ENCODE peak calls at places on chromosomes 1 and 21, in ten cellular contexts. One of them, this sample, is unnamed.

GRCh38 chr1:165254376-165254775 is 102.1 kb downstream of the LMX1A start:
- DNase-seq in SHP77 treated with DMSO at 0.1 percent for 48 hours: no peak
- DNase-seq in HFFc6: no peak
- DNase-seq in stimulated activated CD4-positive, alpha-beta T cell treated with anti-CD3 and anti-CD28 coated beads, Interleukin-4, amount 100 ng/mL, for 4 hours: no peak
- DNase-seq in posterior cingulate gyrus: no peak
- DNase-seq in GM23248: no peak
- DNase-seq in 8988T: no peak
- DNase-seq in anterior cingulate cortex: no peak
- DNase-seq in HT1080: no peak
- DNase-seq in ELR: no peak
- DNase-seq in this sample: no peak

GRCh38 chr1:4664095-4664494 is 9.7 kb downstream of the AJAP1 start:
- DNase-seq in ELR: no peak
- DNase-seq in 8988T: no peak
- DNase-seq in posterior cingulate gyrus: peak
- DNase-seq in GM23248: no peak
- DNase-seq in HFFc6: no peak
- DNase-seq in HT1080: no peak
- DNase-seq in stimulated activated CD4-positive, alpha-beta T cell treated with anti-CD3 and anti-CD28 coated beads, Interleukin-4, amount 100 ng/mL, for 4 hours: no peak
- DNase-seq in anterior cingulate cortex: no peak
- DNase-seq in SHP77 treated with DMSO at 0.1 percent for 48 hours: no peak
- DNase-seq in this sample: no peak

GRCh38 chr1:52140633-52141512 is 1.0 kb upstream of the ZFYVE9 start:
- DNase-seq in posterior cingulate gyrus: no peak
- DNase-seq in HFFc6: no peak
- DNase-seq in stimulated activated CD4-positive, alpha-beta T cell treated with anti-CD3 and anti-CD28 coated beads, Interleukin-4, amount 100 ng/mL, for 4 hours: no peak
- DNase-seq in ELR: peak
- DNase-seq in HT1080: peak
- DNase-seq in anterior cingulate cortex: no peak
- DNase-seq in 8988T: no peak
- DNase-seq in SHP77 treated with DMSO at 0.1 percent for 48 hours: no peak
- DNase-seq in GM23248: peak
- DNase-seq in this sample: no peak

GRCh38 chr1:219876798-219877209 is 51.6 kb downstream of the SLC30A10 start:
- DNase-seq in HFFc6: no peak
- DNase-seq in posterior cingulate gyrus: no peak
- DNase-seq in 8988T: no peak
- DNase-seq in GM23248: no peak
- DNase-seq in ELR: peak
- DNase-seq in HT1080: peak
- DNase-seq in SHP77 treated with DMSO at 0.1 percent for 48 hours: peak
- DNase-seq in anterior cingulate cortex: no peak
- DNase-seq in stimulated activated CD4-positive, alpha-beta T cell treated with anti-CD3 and anti-CD28 coated beads, Interleukin-4, amount 100 ng/mL, for 4 hours: no peak
- DNase-seq in this sample: peak

GRCh38 chr1:236753964-236754363 is 41.1 kb upstream of the MTR start:
- DNase-seq in posterior cingulate gyrus: peak
- DNase-seq in HFFc6: no peak
- DNase-seq in 8988T: no peak
- DNase-seq in stimulated activated CD4-positive, alpha-beta T cell treated with anti-CD3 and anti-CD28 coated beads, Interleukin-4, amount 100 ng/mL, for 4 hours: no peak
- DNase-seq in GM23248: no peak
- DNase-seq in anterior cingulate cortex: no peak
- DNase-seq in ELR: no peak
- DNase-seq in HT1080: no peak
- DNase-seq in SHP77 treated with DMSO at 0.1 percent for 48 hours: no peak
- DNase-seq in this sample: no peak

GRCh38 chr1:2273401-2274090 is 45.4 kb downstream of the SKI start:
- DNase-seq in HFFc6: no peak
- DNase-seq in 8988T: no peak
- DNase-seq in HT1080: no peak
- DNase-seq in GM23248: no peak
- DNase-seq in anterior cingulate cortex: no peak
- DNase-seq in posterior cingulate gyrus: no peak
- DNase-seq in stimulated activated CD4-positive, alpha-beta T cell treated with anti-CD3 and anti-CD28 coated beads, Interleukin-4, amount 100 ng/mL, for 4 hours: no peak
- DNase-seq in ELR: no peak
- DNase-seq in SHP77 treated with DMSO at 0.1 percent for 48 hours: no peak
- DNase-seq in this sample: no peak

GRCh38 chr1:117582341-117582902 is 23.4 kb upstream of the TENT5C start:
- DNase-seq in posterior cingulate gyrus: no peak
- DNase-seq in GM23248: peak
- DNase-seq in ELR: no peak
- DNase-seq in HT1080: peak
- DNase-seq in stimulated activated CD4-positive, alpha-beta T cell treated with anti-CD3 and anti-CD28 coated beads, Interleukin-4, amount 100 ng/mL, for 4 hours: no peak
- DNase-seq in SHP77 treated with DMSO at 0.1 percent for 48 hours: no peak
- DNase-seq in anterior cingulate cortex: no peak
- DNase-seq in HFFc6: no peak
- DNase-seq in 8988T: no peak
- DNase-seq in this sample: no peak

GRCh38 chr1:26280333-26281042 is 602 bp downstream of the SH3BGRL3 start:
- DNase-seq in HT1080: peak
- DNase-seq in anterior cingulate cortex: no peak
- DNase-seq in 8988T: no peak
- DNase-seq in HFFc6: peak
- DNase-seq in GM23248: peak
- DNase-seq in stimulated activated CD4-positive, alpha-beta T cell treated with anti-CD3 and anti-CD28 coated beads, Interleukin-4, amount 100 ng/mL, for 4 hours: no peak
- DNase-seq in SHP77 treated with DMSO at 0.1 percent for 48 hours: no peak
- DNase-seq in posterior cingulate gyrus: no peak
- DNase-seq in ELR: peak
- DNase-seq in this sample: peak

GRCh38 chr1:168279253-168279652 is 1.4 kb upstream of the TBX19 start:
- DNase-seq in ELR: no peak
- DNase-seq in GM23248: no peak
- DNase-seq in stimulated activated CD4-positive, alpha-beta T cell treated with anti-CD3 and anti-CD28 coated beads, Interleukin-4, amount 100 ng/mL, for 4 hours: no peak
- DNase-seq in SHP77 treated with DMSO at 0.1 percent for 48 hours: no peak
- DNase-seq in anterior cingulate cortex: no peak
- DNase-seq in HFFc6: no peak
- DNase-seq in posterior cingulate gyrus: no peak
- DNase-seq in HT1080: no peak
- DNase-seq in 8988T: no peak
- DNase-seq in this sample: no peak

GRCh38 chr1:228307218-228308023 is 99.2 kb downstream of the TRIM11 start:
- DNase-seq in anterior cingulate cortex: no peak
- DNase-seq in stimulated activated CD4-positive, alpha-beta T cell treated with anti-CD3 and anti-CD28 coated beads, Interleukin-4, amount 100 ng/mL, for 4 hours: no peak
- DNase-seq in ELR: no peak
- DNase-seq in GM23248: no peak
- DNase-seq in 8988T: no peak
- DNase-seq in HT1080: no peak
- DNase-seq in SHP77 treated with DMSO at 0.1 percent for 48 hours: no peak
- DNase-seq in posterior cingulate gyrus: no peak
- DNase-seq in HFFc6: no peak
- DNase-seq in this sample: no peak

GRCh38 chr1:221303623-221304022 is 424.4 kb downstream of the HLX start:
- DNase-seq in HFFc6: no peak
- DNase-seq in HT1080: no peak
- DNase-seq in ELR: no peak
- DNase-seq in posterior cingulate gyrus: no peak
- DNase-seq in stimulated activated CD4-positive, alpha-beta T cell treated with anti-CD3 and anti-CD28 coated beads, Interleukin-4, amount 100 ng/mL, for 4 hours: no peak
- DNase-seq in GM23248: no peak
- DNase-seq in anterior cingulate cortex: no peak
- DNase-seq in 8988T: no peak
- DNase-seq in SHP77 treated with DMSO at 0.1 percent for 48 hours: no peak
- DNase-seq in this sample: no peak

GRCh38 chr1:10267319-10267718 is 56.9 kb downstream of the KIF1B start:
- DNase-seq in posterior cingulate gyrus: no peak
- DNase-seq in stimulated activated CD4-positive, alpha-beta T cell treated with anti-CD3 and anti-CD28 coated beads, Interleukin-4, amount 100 ng/mL, for 4 hours: no peak
- DNase-seq in anterior cingulate cortex: no peak
- DNase-seq in 8988T: no peak
- DNase-seq in GM23248: peak
- DNase-seq in SHP77 treated with DMSO at 0.1 percent for 48 hours: no peak
- DNase-seq in ELR: no peak
- DNase-seq in HFFc6: no peak
- DNase-seq in HT1080: no peak
- DNase-seq in this sample: no peak

GRCh38 chr1:44713321-44713781 is 17.6 kb downstream of the RNU5D-1 start:
- DNase-seq in anterior cingulate cortex: no peak
- DNase-seq in GM23248: no peak
- DNase-seq in ELR: no peak
- DNase-seq in posterior cingulate gyrus: no peak
- DNase-seq in 8988T: no peak
- DNase-seq in HFFc6: no peak
- DNase-seq in stimulated activated CD4-positive, alpha-beta T cell treated with anti-CD3 and anti-CD28 coated beads, Interleukin-4, amount 100 ng/mL, for 4 hours: no peak
- DNase-seq in SHP77 treated with DMSO at 0.1 percent for 48 hours: peak
- DNase-seq in HT1080: no peak
- DNase-seq in this sample: no peak

GRCh38 chr1:207499573-207499972 is 3.6 kb downstream of the CR1 start:
- DNase-seq in 8988T: peak
- DNase-seq in stimulated activated CD4-positive, alpha-beta T cell treated with anti-CD3 and anti-CD28 coated beads, Interleukin-4, amount 100 ng/mL, for 4 hours: peak
- DNase-seq in HFFc6: peak
- DNase-seq in anterior cingulate cortex: peak
- DNase-seq in SHP77 treated with DMSO at 0.1 percent for 48 hours: peak
- DNase-seq in ELR: peak
- DNase-seq in GM23248: peak
- DNase-seq in posterior cingulate gyrus: peak
- DNase-seq in HT1080: peak
- DNase-seq in this sample: peak

GRCh38 chr1:197302775-197303174 is 34.7 kb downstream of the CRB1 start:
- DNase-seq in ELR: peak
- DNase-seq in anterior cingulate cortex: no peak
- DNase-seq in SHP77 treated with DMSO at 0.1 percent for 48 hours: no peak
- DNase-seq in 8988T: no peak
- DNase-seq in HFFc6: peak
- DNase-seq in posterior cingulate gyrus: no peak
- DNase-seq in HT1080: peak
- DNase-seq in GM23248: peak
- DNase-seq in stimulated activated CD4-positive, alpha-beta T cell treated with anti-CD3 and anti-CD28 coated beads, Interleukin-4, amount 100 ng/mL, for 4 hours: no peak
- DNase-seq in this sample: no peak

GRCh38 chr1:223142795-223143759 is at the start of gene TLR5:
- DNase-seq in HFFc6: no peak
- DNase-seq in stimulated activated CD4-positive, alpha-beta T cell treated with anti-CD3 and anti-CD28 coated beads, Interleukin-4, amount 100 ng/mL, for 4 hours: peak
- DNase-seq in GM23248: peak
- DNase-seq in posterior cingulate gyrus: peak
- DNase-seq in anterior cingulate cortex: peak
- DNase-seq in ELR: peak
- DNase-seq in 8988T: peak
- DNase-seq in SHP77 treated with DMSO at 0.1 percent for 48 hours: peak
- DNase-seq in HT1080: no peak
- DNase-seq in this sample: peak

GRCh38 chr21:35108887-35109286 is 59.8 kb upstream of the RUNX1 start:
- DNase-seq in posterior cingulate gyrus: no peak
- DNase-seq in stimulated activated CD4-positive, alpha-beta T cell treated with anti-CD3 and anti-CD28 coated beads, Interleukin-4, amount 100 ng/mL, for 4 hours: no peak
- DNase-seq in SHP77 treated with DMSO at 0.1 percent for 48 hours: no peak
- DNase-seq in GM23248: no peak
- DNase-seq in ELR: no peak
- DNase-seq in HFFc6: no peak
- DNase-seq in HT1080: no peak
- DNase-seq in 8988T: no peak
- DNase-seq in anterior cingulate cortex: no peak
- DNase-seq in this sample: no peak

GRCh38 chr1:163673756-163674155 is 352.0 kb downstream of the NUF2 start:
- DNase-seq in 8988T: no peak
- DNase-seq in HT1080: no peak
- DNase-seq in posterior cingulate gyrus: no peak
- DNase-seq in GM23248: peak
- DNase-seq in anterior cingulate cortex: no peak
- DNase-seq in HFFc6: peak
- DNase-seq in SHP77 treated with DMSO at 0.1 percent for 48 hours: no peak
- DNase-seq in ELR: no peak
- DNase-seq in stimulated activated CD4-positive, alpha-beta T cell treated with anti-CD3 and anti-CD28 coated beads, Interleukin-4, amount 100 ng/mL, for 4 hours: no peak
- DNase-seq in this sample: no peak

GRCh38 chr1:112265946-112266345 is 130.1 kb upstream of the CTTNBP2NL start:
- DNase-seq in stimulated activated CD4-positive, alpha-beta T cell treated with anti-CD3 and anti-CD28 coated beads, Interleukin-4, amount 100 ng/mL, for 4 hours: no peak
- DNase-seq in posterior cingulate gyrus: no peak
- DNase-seq in GM23248: no peak
- DNase-seq in HT1080: no peak
- DNase-seq in HFFc6: no peak
- DNase-seq in ELR: no peak
- DNase-seq in SHP77 treated with DMSO at 0.1 percent for 48 hours: no peak
- DNase-seq in 8988T: no peak
- DNase-seq in anterior cingulate cortex: no peak
- DNase-seq in this sample: no peak

GRCh38 chr1:108877324-108877812 is 583 bp downstream of the GPSM2 start:
- DNase-seq in anterior cingulate cortex: no peak
- DNase-seq in stimulated activated CD4-positive, alpha-beta T cell treated with anti-CD3 and anti-CD28 coated beads, Interleukin-4, amount 100 ng/mL, for 4 hours: no peak
- DNase-seq in SHP77 treated with DMSO at 0.1 percent for 48 hours: no peak
- DNase-seq in ELR: peak
- DNase-seq in HFFc6: no peak
- DNase-seq in posterior cingulate gyrus: no peak
- DNase-seq in GM23248: peak
- DNase-seq in 8988T: no peak
- DNase-seq in HT1080: peak
- DNase-seq in this sample: no peak

GRCh38 chr1:41741244-41741643 is 177.5 kb downstream of the HIVEP3 start:
- DNase-seq in GM23248: no peak
- DNase-seq in 8988T: no peak
- DNase-seq in HT1080: peak
- DNase-seq in posterior cingulate gyrus: no peak
- DNase-seq in HFFc6: no peak
- DNase-seq in stimulated activated CD4-positive, alpha-beta T cell treated with anti-CD3 and anti-CD28 coated beads, Interleukin-4, amount 100 ng/mL, for 4 hours: peak
- DNase-seq in ELR: peak
- DNase-seq in anterior cingulate cortex: no peak
- DNase-seq in SHP77 treated with DMSO at 0.1 percent for 48 hours: no peak
- DNase-seq in this sample: no peak

GRCh38 chr1:203359010-203359571 is 8.2 kb upstream of the FMOD start:
- DNase-seq in stimulated activated CD4-positive, alpha-beta T cell treated with anti-CD3 and anti-CD28 coated beads, Interleukin-4, amount 100 ng/mL, for 4 hours: no peak
- DNase-seq in SHP77 treated with DMSO at 0.1 percent for 48 hours: no peak
- DNase-seq in posterior cingulate gyrus: no peak
- DNase-seq in ELR: no peak
- DNase-seq in HFFc6: no peak
- DNase-seq in 8988T: no peak
- DNase-seq in anterior cingulate cortex: no peak
- DNase-seq in HT1080: no peak
- DNase-seq in GM23248: peak
- DNase-seq in this sample: no peak

GRCh38 chr1:6460349-6461236 is 5.4 kb downstream of the TNFRSF25 start:
- DNase-seq in ELR: no peak
- DNase-seq in anterior cingulate cortex: no peak
- DNase-seq in HFFc6: no peak
- DNase-seq in GM23248: no peak
- DNase-seq in posterior cingulate gyrus: no peak
- DNase-seq in SHP77 treated with DMSO at 0.1 percent for 48 hours: no peak
- DNase-seq in 8988T: no peak
- DNase-seq in stimulated activated CD4-positive, alpha-beta T cell treated with anti-CD3 and anti-CD28 coated beads, Interleukin-4, amount 100 ng/mL, for 4 hours: peak
- DNase-seq in HT1080: no peak
- DNase-seq in this sample: no peak

GRCh38 chr21:35398366-35398982 is 349.4 kb upstream of the RUNX1 start:
- DNase-seq in 8988T: no peak
- DNase-seq in HT1080: no peak
- DNase-seq in GM23248: peak
- DNase-seq in posterior cingulate gyrus: no peak
- DNase-seq in stimulated activated CD4-positive, alpha-beta T cell treated with anti-CD3 and anti-CD28 coated beads, Interleukin-4, amount 100 ng/mL, for 4 hours: no peak
- DNase-seq in ELR: no peak
- DNase-seq in SHP77 treated with DMSO at 0.1 percent for 48 hours: no peak
- DNase-seq in HFFc6: no peak
- DNase-seq in anterior cingulate cortex: no peak
- DNase-seq in this sample: no peak

GRCh38 chr1:4058706-4059105 is 158.6 kb upstream of the C1orf174 start:
- DNase-seq in anterior cingulate cortex: no peak
- DNase-seq in HT1080: no peak
- DNase-seq in SHP77 treated with DMSO at 0.1 percent for 48 hours: no peak
- DNase-seq in 8988T: no peak
- DNase-seq in GM23248: no peak
- DNase-seq in ELR: no peak
- DNase-seq in stimulated activated CD4-positive, alpha-beta T cell treated with anti-CD3 and anti-CD28 coated beads, Interleukin-4, amount 100 ng/mL, for 4 hours: no peak
- DNase-seq in HFFc6: no peak
- DNase-seq in posterior cingulate gyrus: no peak
- DNase-seq in this sample: no peak

GRCh38 chr1:29682918-29683314 is 446.6 kb downstream of the PTPRU start:
- DNase-seq in GM23248: peak
- DNase-seq in posterior cingulate gyrus: peak
- DNase-seq in HFFc6: no peak
- DNase-seq in anterior cingulate cortex: no peak
- DNase-seq in HT1080: peak
- DNase-seq in 8988T: no peak
- DNase-seq in SHP77 treated with DMSO at 0.1 percent for 48 hours: peak
- DNase-seq in stimulated activated CD4-positive, alpha-beta T cell treated with anti-CD3 and anti-CD28 coated beads, Interleukin-4, amount 100 ng/mL, for 4 hours: no peak
- DNase-seq in ELR: peak
- DNase-seq in this sample: no peak

GRCh38 chr1:7549277-7549676 is 221.8 kb upstream of the VAMP3 start:
- DNase-seq in ELR: peak
- DNase-seq in posterior cingulate gyrus: no peak
- DNase-seq in stimulated activated CD4-positive, alpha-beta T cell treated with anti-CD3 and anti-CD28 coated beads, Interleukin-4, amount 100 ng/mL, for 4 hours: no peak
- DNase-seq in GM23248: peak
- DNase-seq in SHP77 treated with DMSO at 0.1 percent for 48 hours: no peak
- DNase-seq in HT1080: peak
- DNase-seq in HFFc6: peak
- DNase-seq in anterior cingulate cortex: no peak
- DNase-seq in 8988T: peak
- DNase-seq in this sample: peak

GRCh38 chr1:61183471-61184034 is 101.2 kb downstream of the NFIA start:
- DNase-seq in 8988T: no peak
- DNase-seq in HT1080: no peak
- DNase-seq in ELR: no peak
- DNase-seq in SHP77 treated with DMSO at 0.1 percent for 48 hours: peak
- DNase-seq in GM23248: peak
- DNase-seq in anterior cingulate cortex: peak
- DNase-seq in posterior cingulate gyrus: no peak
- DNase-seq in HFFc6: no peak
- DNase-seq in stimulated activated CD4-positive, alpha-beta T cell treated with anti-CD3 and anti-CD28 coated beads, Interleukin-4, amount 100 ng/mL, for 4 hours: no peak
- DNase-seq in this sample: peak